ENCODE peak calls at places on chromosomes 7 and 10, in seven cellular contexts. L, P, R, Z, K, O and H are unnamed samples.

GRCh38 chr7:618539-619355 is 99.1 kb upstream of the PDGFA start:
- DNase-seq in L (peak), P (no peak), R (peak), Z (no peak), K (no peak), O (no peak), H (no peak)

GRCh38 chr10:14578060-14578952 is 196.4 kb downstream of the FAM107B start:
- DNase-seq in L (no peak), P (peak), R (peak), Z (peak), K (peak), O (no peak), H (no peak)

GRCh38 chr10:93124580-93125318 is 51.1 kb downstream of the CYP26A1 start:
- DNase-seq in L (no peak), P (no peak), R (no peak), Z (no peak), K (no peak), O (no peak), H (no peak)

GRCh38 chr7:51023547-51023946 is 240.9 kb upstream of the GRB10 start:
- DNase-seq in L (no peak), P (no peak), R (no peak), Z (no peak), K (no peak), O (no peak), H (no peak)

GRCh38 chr7:79553811-79554555 is 100.5 kb upstream of the MAGI2 start:
- DNase-seq in L (peak), P (no peak), R (peak), Z (no peak), K (peak), O (no peak), H (no peak)

GRCh38 chr10:3782099-3782455 is 2.9 kb downstream of the KLF6 start:
- DNase-seq in L (no peak), P (no peak), R (no peak), Z (no peak), K (no peak), O (no peak), H (no peak)

GRCh38 chr10:49758249-49758930 is 3.7 kb downstream of the OGDHL start:
- DNase-seq in L (no peak), P (no peak), R (no peak), Z (peak), K (no peak), O (no peak), H (no peak)

GRCh38 chr10:117096559-117097201 is 41.4 kb downstream of the VAX1 start:
- DNase-seq in L (no peak), P (peak), R (no peak), Z (no peak), K (no peak), O (no peak), H (peak)

GRCh38 chr10:58672855-58673254 is 160.2 kb downstream of the BICC1 start:
- DNase-seq in L (no peak), P (no peak), R (peak), Z (no peak), K (no peak), O (no peak), H (no peak)

GRCh38 chr10:119207713-119208552 is 562 bp downstream of the GRK5 start:
- DNase-seq in L (peak), P (no peak), R (peak), Z (no peak), K (peak), O (no peak), H (peak)

GRCh38 chr7:91582799-91583230 is 297.7 kb downstream of the MTERF1 start:
- DNase-seq in L (no peak), P (peak), R (no peak), Z (peak), K (no peak), O (no peak), H (no peak)

GRCh38 chr7:93894966-93895650 is 4.6 kb upstream of the TFPI2 start:
- DNase-seq in L (no peak), P (no peak), R (no peak), Z (no peak), K (no peak), O (no peak), H (no peak)

GRCh38 chr10:2915412-2915811 is 151.9 kb upstream of the PFKP start:
- DNase-seq in L (no peak), P (no peak), R (no peak), Z (no peak), K (no peak), O (no peak), H (no peak)

GRCh38 chr10:97196213-97197029 is 10.7 kb upstream of the SLIT1 start:
- DNase-seq in L (peak), P (peak), R (peak), Z (peak), K (no peak), O (peak), H (peak)

DNA sequence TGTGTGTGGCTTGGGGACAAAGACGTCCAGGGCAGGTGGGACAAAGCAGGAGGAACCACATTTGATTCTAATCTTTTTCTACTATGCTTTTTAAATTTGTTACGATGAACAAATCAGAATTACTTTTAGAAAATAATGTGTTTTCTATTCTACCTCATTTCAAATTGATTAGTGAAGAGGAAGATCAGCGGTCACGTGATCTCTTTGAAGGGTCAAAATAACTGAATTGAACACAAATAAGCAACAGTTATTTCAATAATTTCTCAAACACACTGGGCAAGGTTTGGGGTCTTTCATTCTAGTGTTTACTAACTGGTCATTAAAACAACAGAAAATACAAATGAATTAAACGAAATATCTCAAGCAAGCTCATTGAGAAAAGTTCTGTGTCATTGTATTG is 773.0 kb upstream of the IGFBP3 start:
- DNase-seq in L (no peak), P (no peak), R (no peak), Z (no peak), K (no peak), O (no peak), H (no peak)
- H2BK120ac ChIP-seq in L (no peak), P (no peak), R (no peak), Z (no peak), K (no peak), O (no peak), H (no peak)

DNA sequence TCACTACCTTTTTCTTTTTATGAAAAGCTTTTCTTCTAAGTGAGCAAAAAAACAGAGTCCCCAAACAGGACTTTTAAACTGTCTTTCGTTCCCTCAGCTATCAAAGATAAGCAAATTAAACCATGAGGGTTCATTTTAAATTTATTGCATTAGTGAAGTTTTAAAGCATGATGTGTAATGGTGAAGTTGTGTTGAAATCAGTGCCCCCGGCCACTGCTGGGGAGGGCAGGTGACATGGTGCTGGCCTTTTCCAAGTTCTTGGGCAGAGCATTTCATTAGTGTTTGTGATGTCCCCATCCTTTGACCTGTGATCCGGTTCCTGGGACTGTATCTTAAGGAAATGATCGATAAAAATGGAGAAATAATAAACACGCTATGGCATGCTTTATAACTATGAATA is 96.0 kb downstream of the EEPD1 start:
- DNase-seq in L (no peak), P (no peak), R (no peak), Z (no peak), K (peak), O (no peak), H (no peak)
- H2BK5ac ChIP-seq in L (no peak), P (no peak), R (no peak), Z (no peak), K (no peak), O (no peak), H (no peak)

DNA sequence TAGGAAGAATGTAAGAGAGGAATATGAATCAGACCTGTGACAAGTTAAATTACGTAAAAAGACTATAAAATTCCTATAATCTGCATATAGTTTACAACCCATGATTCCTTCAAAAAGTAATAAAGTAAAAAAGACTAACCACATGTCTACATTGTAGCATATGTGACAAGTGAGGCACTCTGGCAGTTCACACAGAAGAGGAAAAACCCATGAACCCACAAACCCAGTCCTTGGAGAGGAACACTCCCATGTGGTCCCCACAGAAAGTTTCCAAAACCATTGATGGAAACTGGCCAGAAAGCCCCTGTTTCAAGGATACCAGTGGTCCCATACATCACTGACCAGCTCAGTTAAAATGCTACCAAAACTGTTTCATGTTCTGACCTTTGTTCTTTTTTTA is 15.7 kb downstream of the KDM7A start:
- DNase-seq in L (no peak), P (no peak), R (no peak), Z (no peak), K (no peak), O (no peak), H (no peak)
- H2BK120ac ChIP-seq in L (no peak), P (no peak), R (no peak), Z (no peak), K (no peak), O (no peak), H (no peak)

GRCh38 chr7:83347836-83348482 is 185.3 kb upstream of the PCLO start:
- DNase-seq in L (peak), P (peak), R (peak), Z (no peak), K (peak), O (no peak), H (no peak)
- H2BK5ac ChIP-seq in L (no peak), P (no peak), R (no peak), Z (no peak), K (no peak), O (no peak), H (no peak)